ENCODE peak calls at places on chromosomes 5 and 9, in eight cellular contexts. R is GM23338, E is activated B cell treated with CpG ODN at 0.5 μM for 24 hours, F is transverse colon, Q is stomach, Y is right lobe of liver, V is A549, C is GM13977. Z is an unnamed sample.
A peak's percentile ranks its signal among the peaks of the same experiment; 100 is the strongest.

GRCh38 chr5:8366296-8366695 is 497.3 kb downstream of the MTRR start:
- DNase-seq in C (no peak), Q (no peak), V (no peak), F (no peak), E (no peak), R (no peak), Y (no peak), Z (no peak)

GRCh38 chr5:110105692-110106091 is 416.0 kb downstream of the MAN2A1 start:
- DNase-seq in Y (peak; percentile 24), F (no peak), Q (peak; percentile 28), C (no peak), V (no peak), R (no peak), E (no peak), Z (no peak)

GRCh38 chr5:176608937-176609723 is 826 bp downstream of the GPRIN1 start:
- DNase-seq in C (no peak), Y (no peak), E (peak; percentile 45), V (no peak), R (no peak), F (no peak), Q (no peak), Z (no peak)

GRCh38 chr5:137750436-137750835 is 3.7 kb downstream of the HNRNPA0 start:
- DNase-seq in Y (no peak), F (no peak), C (no peak), R (no peak), Q (no peak), E (no peak), V (no peak), Z (no peak)

GRCh38 chr9:85897853-85898252 is 43.1 kb upstream of the NAA35 start:
- DNase-seq in R (no peak), Q (no peak), F (no peak), Y (no peak), V (no peak), E (no peak), C (no peak), Z (no peak)

GRCh38 chr5:154543380-154543779 is 65.4 kb upstream of the HAND1 start:
- DNase-seq in Y (no peak), R (no peak), F (no peak), V (no peak), Q (no peak), E (no peak), C (no peak), Z (no peak)

GRCh38 chr5:19125956-19126713 is 861.9 kb downstream of the CDH18 start:
- DNase-seq in Y (no peak), E (no peak), Q (no peak), F (no peak), R (no peak), C (no peak), V (no peak), Z (no peak)

GRCh38 chr5:148843510-148844318 is 17.3 kb downstream of the ADRB2 start:
- DNase-seq in Q (no peak), C (no peak), E (no peak), V (no peak), F (no peak), Y (no peak), R (no peak), Z (no peak)

GRCh38 chr5:56908942-56909293 is 478 bp upstream of the SETD9 start:
- DNase-seq in Y (peak; percentile 83), C (no peak), F (no peak), E (no peak), Q (no peak), R (no peak), V (no peak), Z (no peak)

DNA sequence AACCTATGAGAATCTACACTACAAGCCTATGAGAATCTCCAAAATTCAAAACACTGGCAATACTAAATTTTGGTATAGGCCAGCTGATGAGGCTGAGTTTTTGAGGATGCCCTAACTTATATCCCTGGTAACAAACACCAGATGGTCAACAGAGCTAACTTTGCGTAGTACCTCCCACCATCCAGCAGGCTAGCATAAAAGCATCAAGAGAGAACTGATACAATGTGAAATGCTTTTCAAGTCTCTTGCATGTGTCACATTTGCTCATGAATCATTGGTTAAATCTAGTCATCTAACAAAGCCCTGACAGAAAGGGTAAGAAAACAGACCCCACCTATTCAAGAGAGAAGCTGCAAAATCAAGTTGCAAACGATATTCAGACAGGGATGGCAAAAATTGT is 1609.7 kb upstream of the CDH9 start:
- DNase-seq in R (peak; percentile 72), F (no peak), V (peak; percentile 19), E (no peak), Y (no peak), Q (no peak), C (no peak), Z (no peak)
- TF ChIP-seq CTCF in R (peak; percentile 45), F (no peak), V (no peak), E (no peak), Y (no peak), Q (no peak), C (no peak), Z (no peak)

DNA sequence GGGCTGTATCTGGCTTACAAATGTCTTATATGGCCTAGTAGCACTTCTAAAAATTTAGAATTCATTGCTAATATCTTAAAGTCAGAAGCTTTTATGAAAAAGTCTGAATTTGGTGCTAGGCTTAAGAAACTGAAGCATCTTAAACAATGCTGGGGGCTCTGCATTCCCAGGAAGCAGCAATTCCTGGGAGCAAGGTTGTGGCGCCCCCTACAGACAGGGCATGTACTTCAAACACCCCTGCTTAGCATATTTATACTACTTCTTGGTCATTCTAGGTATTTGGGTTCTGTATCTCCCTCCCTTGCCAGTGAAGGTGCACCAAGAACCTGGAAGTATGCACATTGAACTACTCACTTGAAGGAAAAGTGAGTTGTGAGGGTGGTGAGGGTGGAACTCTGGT is 64.6 kb upstream of the GRIA1 start:
- DNase-seq in E (no peak), Y (no peak), Q (no peak), C (no peak), R (peak; percentile 67), V (no peak), F (no peak), Z (no peak)
- TF ChIP-seq CTCF in E (no peak), Y (peak; percentile 12), Q (no peak), C (peak; percentile 47), R (peak; percentile 85), V (no peak), F (no peak), Z (no peak)

DNA sequence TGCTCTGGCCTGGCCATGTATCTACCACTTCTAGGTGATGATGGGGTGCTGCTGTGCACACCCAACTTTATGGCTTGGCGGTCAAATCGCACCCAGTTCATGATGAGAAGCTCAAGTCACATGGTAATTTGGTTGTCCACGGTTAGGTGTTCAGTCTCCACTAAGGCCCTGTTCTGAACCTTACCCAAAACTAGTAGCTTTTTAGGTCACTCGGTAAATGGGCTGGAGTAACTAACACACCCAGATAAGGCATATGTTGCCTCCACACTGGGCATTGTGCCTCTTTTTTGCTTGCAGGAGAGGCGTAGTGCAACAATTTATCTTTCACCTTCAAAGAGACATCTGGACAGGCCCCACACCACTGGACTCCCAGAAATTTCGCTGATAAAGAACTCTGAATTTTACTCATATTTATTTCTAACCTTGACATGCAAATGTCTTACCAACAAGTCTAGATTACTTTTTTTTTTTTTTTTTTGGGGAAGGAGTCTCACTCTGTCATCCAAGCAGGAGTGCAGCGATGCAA is 16.8 kb upstream of the PTGES start:
- DNase-seq in E (no peak), Y (no peak), R (no peak), C (no peak), Q (no peak), V (no peak), F (no peak), Z (no peak)
- TF ChIP-seq CTCF in E (no peak), Y (no peak), R (no peak), C (no peak), Q (no peak), V (no peak), F (no peak), Z (no peak)

GRCh38 chr5:139137703-139138102 is 60.5 kb downstream of the SIL1 start:
- DNase-seq in C (no peak), V (no peak), R (peak; percentile 64), Y (no peak), E (no peak), Q (peak; percentile 47), F (peak; percentile 12), Z (no peak)
- TF ChIP-seq CTCF in C (peak; percentile 49), V (peak; percentile 20), R (peak; percentile 53), Y (peak; percentile 21), E (no peak), Q (no peak), F (no peak), Z (no peak)

GRCh38 chr5:1505506-1506241 is 18.1 kb downstream of the LPCAT1 start:
- DNase-seq in V (no peak), Q (no peak), E (no peak), C (no peak), R (peak; percentile 48), Y (no peak), F (no peak), Z (no peak)
- TF ChIP-seq CTCF in V (no peak), Q (no peak), E (no peak), C (no peak), R (no peak), Y (no peak), F (no peak), Z (no peak)

DNA sequence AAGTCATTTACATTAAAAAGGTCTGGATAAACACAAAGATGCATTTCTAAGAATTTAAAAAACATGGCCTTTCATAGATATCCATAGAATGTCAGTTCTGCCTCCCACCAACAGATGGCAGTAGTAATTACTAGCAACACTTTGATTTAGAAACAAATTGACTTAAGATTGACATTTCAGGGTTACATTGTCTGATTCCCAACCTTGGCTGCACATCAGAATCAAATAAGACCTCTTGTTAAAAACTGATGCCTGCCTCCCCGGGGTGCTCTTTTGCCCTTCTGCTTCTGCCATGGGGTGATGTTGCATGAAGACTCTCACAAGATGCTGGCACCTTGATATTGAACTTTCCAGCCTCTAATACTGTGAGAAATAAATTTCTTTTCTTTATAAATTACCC is 146.2 kb upstream of the GPR151 start:
- DNase-seq in Y (no peak), C (peak; percentile 10), V (peak; percentile 5), E (no peak), R (peak; percentile 72), F (no peak), Q (no peak), Z (no peak)
- TF ChIP-seq CTCF in Y (peak; percentile 71), C (peak; percentile 44), V (peak; percentile 1), E (no peak), R (peak; percentile 91), F (peak; percentile 32), Q (no peak), Z (peak; percentile 74)

GRCh38 chr5:6781711-6782110 is 68.5 kb downstream of the TENT4A start:
- DNase-seq in F (no peak), R (no peak), Y (no peak), V (no peak), E (no peak), Q (no peak), C (no peak), Z (no peak)
- TF ChIP-seq CTCF in F (no peak), R (no peak), Y (no peak), V (no peak), E (no peak), Q (no peak), C (no peak), Z (no peak)

Z was measured in CD14-positive monocyte.